ENCODE peak calls at places on chromosome 4, in eight cellular contexts. G, R, F, T, E, Q, D and B are unnamed samples.

GRCh38 chr4:74118600-74119351 is 19.8 kb upstream of the CXCL2 start:
- DNase-seq in G (no peak), F (no peak), D (no peak), T (no peak), R (no peak), E (no peak), Q (no peak), B (no peak)

GRCh38 chr4:130922955-130923354 is 1827.0 kb downstream of the C4orf33 start:
- DNase-seq in Q (no peak), D (no peak), F (no peak), G (no peak), E (no peak), T (no peak), R (no peak), B (no peak)

GRCh38 chr4:172983014-172983413 is 185.6 kb upstream of the GALNT7 start:
- DNase-seq in T (no peak), D (no peak), G (no peak), F (no peak), E (no peak), Q (no peak), R (no peak), B (no peak)

GRCh38 chr4:134215636-134216340 is 14.2 kb upstream of the PABPC4L start:
- DNase-seq in R (no peak), G (no peak), E (no peak), Q (no peak), F (no peak), D (no peak), T (no peak), B (no peak)

GRCh38 chr4:57910151-57910550 is 800.0 kb upstream of the IGFBP7 start:
- DNase-seq in T (no peak), R (no peak), E (no peak), Q (no peak), F (no peak), D (no peak), G (no peak), B (no peak)

GRCh38 chr4:140152760-140153418 is 1.1 kb downstream of the MAML3 start:
- DNase-seq in R (peak; percentile 59), E (peak; percentile 28), Q (peak; percentile 81), F (peak; percentile 71), T (peak; percentile 52), D (peak; percentile 84), G (peak; percentile 76), B (peak; percentile 74)

GRCh38 chr4:84050014-84050413 is 449.1 kb downstream of the NKX6-1 start:
- DNase-seq in Q (peak; percentile 80), T (no peak), E (no peak), D (no peak), G (no peak), R (no peak), F (no peak), B (no peak)

GRCh38 chr4:74546020-74546419 is 101.1 kb downstream of the AREG start:
- DNase-seq in F (no peak), T (no peak), D (no peak), R (no peak), Q (no peak), G (no peak), E (no peak), B (no peak)

GRCh38 chr4:24274401-24275035 is 309.8 kb downstream of the DHX15 start:
- DNase-seq in Q (peak; percentile 18), T (no peak), E (no peak), R (no peak), G (no peak), F (no peak), D (no peak), B (no peak)

GRCh38 chr4:53929311-53929710 is 135.1 kb downstream of the CHIC2 start:
- DNase-seq in D (no peak), G (no peak), Q (no peak), F (no peak), T (no peak), E (no peak), R (no peak), B (no peak)

GRCh38 chr4:168374772-168375523 is 56.4 kb upstream of the DDX60 start:
- DNase-seq in R (no peak), G (no peak), F (no peak), Q (no peak), T (no peak), D (no peak), E (no peak), B (peak; percentile 35)

GRCh38 chr4:176343286-176343685 is 23.5 kb downstream of the SPCS3 start:
- DNase-seq in D (no peak), F (no peak), T (no peak), R (no peak), E (no peak), Q (no peak), G (no peak), B (no peak)

GRCh38 chr4:127143460-127144190 is 489.1 kb upstream of the INTU start:
- DNase-seq in E (no peak), Q (no peak), F (no peak), R (no peak), G (no peak), D (no peak), T (no peak), B (no peak)

GRCh38 chr4:128347175-128347868 is 59.7 kb upstream of the PGRMC2 start:
- DNase-seq in G (no peak), E (no peak), Q (no peak), T (no peak), F (no peak), R (no peak), D (no peak), B (peak; percentile 52)

GRCh38 chr4:5478697-5479096 is 229.7 kb downstream of the EVC2 start:
- DNase-seq in G (no peak), D (peak; percentile 25), F (no peak), R (no peak), Q (peak; percentile 26), T (peak; percentile 13), E (no peak), B (no peak)

GRCh38 chr4:102537280-102537679 is 36.1 kb downstream of the NFKB1 start:
- DNase-seq in F (no peak), R (no peak), E (no peak), D (no peak), Q (no peak), T (no peak), G (no peak), B (no peak)

GRCh38 chr4:150849016-150849415 is 166.1 kb downstream of the LRBA start:
- DNase-seq in E (no peak), D (no peak), R (no peak), F (no peak), T (no peak), Q (no peak), G (no peak), B (no peak)

GRCh38 chr4:25500626-25501318 is 123.7 kb downstream of the ANAPC4 start:
- DNase-seq in Q (no peak), G (no peak), F (no peak), R (no peak), T (no peak), E (no peak), D (no peak), B (no peak)

GRCh38 chr4:186486172-186486571 is 69.2 kb downstream of the MTNR1A start:
- DNase-seq in Q (no peak), T (no peak), R (no peak), D (no peak), E (no peak), G (no peak), F (no peak), B (no peak)

GRCh38 chr4:87317527-87317926 is 5.2 kb downstream of the HSD17B13 start:
- DNase-seq in G (no peak), F (no peak), D (no peak), Q (no peak), T (no peak), E (no peak), R (no peak), B (peak; percentile 86)

GRCh38 chr4:185624248-185624568 is 88.9 kb upstream of the PDLIM3 start:
- DNase-seq in E (no peak), D (no peak), R (no peak), T (no peak), Q (no peak), G (no peak), F (no peak), B (no peak)

GRCh38 chr4:89307446-89308160 is at the start of gene GPRIN3:
- DNase-seq in Q (peak; percentile 88), D (peak; percentile 91), F (peak; percentile 82), R (peak; percentile 62), E (peak; percentile 56), G (peak; percentile 63), T (peak; percentile 50), B (peak; percentile 63)

DNA sequence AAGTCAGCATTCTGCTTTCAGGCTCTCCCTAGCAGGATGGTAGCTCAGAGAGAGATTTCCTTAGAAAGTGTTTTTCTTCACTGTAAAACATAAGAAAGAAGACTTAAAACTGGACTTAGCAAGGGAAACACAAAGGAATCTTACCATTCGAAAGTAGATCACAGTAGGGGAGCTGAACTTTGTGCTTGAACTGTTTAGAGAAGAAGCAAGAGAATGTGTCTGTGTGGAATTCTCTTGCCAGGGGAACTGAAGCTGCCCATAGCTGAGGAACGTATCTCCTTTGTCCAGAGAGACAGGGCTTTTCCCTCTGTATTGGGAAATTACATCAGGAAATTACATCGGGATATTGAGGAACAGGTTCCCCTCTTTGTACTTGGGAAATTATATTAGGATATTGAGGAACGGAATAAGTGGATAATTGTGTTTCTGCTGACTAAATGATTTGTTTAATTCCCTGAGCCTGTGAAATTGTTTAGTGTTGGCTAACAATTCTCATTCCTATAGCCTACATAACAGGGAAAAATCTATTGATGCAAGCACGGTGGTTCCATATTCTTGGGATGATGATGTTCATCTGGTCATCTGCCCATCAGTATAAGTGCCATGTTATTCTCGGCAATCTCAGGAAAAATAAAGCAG is 21.2 kb downstream of the SRD5A3 start:
- DNase-seq in E (no peak), F (no peak), D (no peak), R (no peak), G (no peak), T (no peak), Q (no peak), B (no peak)
- H3K27ac ChIP-seq in E (no peak overlapping the region), F (no peak overlapping the region), D (no peak overlapping the region), R (no peak overlapping the region), G (no peak overlapping the region), T (no peak overlapping the region), Q (peak overlapping the region; percentile 34), B (no peak overlapping the region)

GRCh38 chr4:55083771-55084170 is 41.6 kb downstream of the KDR start:
- DNase-seq in R (no peak), T (no peak), D (no peak), Q (no peak), E (no peak), G (no peak), F (no peak), B (no peak)
- H3K36me3 ChIP-seq in R (peaks cover 83% of the 10 kb centered on the region), T (peaks cover 3% of the 10 kb centered on the region), D (peaks cover 12% of the 10 kb centered on the region), Q (no peaks in the 10 kb centered on the region), E (no peaks in the 10 kb centered on the region), G (peaks cover 10% of the 10 kb centered on the region), F (no peaks in the 10 kb centered on the region), B (no peaks in the 10 kb centered on the region)

DNA sequence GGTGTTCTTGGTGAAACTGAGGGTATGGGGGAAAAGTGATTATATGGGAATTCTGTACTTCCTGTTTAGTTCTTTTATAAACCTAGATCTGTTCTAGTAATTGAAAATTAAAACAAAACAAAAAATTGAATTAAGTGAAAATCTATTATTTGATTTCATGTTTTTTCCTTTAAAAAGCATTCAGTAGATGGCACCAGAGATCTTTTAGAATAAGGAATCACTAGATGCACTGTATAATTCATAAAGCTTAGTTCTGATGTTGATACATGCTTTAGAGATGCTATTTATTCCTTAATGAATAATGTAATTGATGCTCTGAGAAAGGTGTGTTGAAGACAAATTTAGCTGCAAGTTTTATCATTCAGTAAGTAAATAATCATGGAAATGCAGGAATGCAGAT is 87.3 kb downstream of the LCORL start:
- DNase-seq in E (no peak), F (no peak), D (no peak), G (no peak), T (no peak), Q (no peak), R (no peak), B (no peak)
- TF ChIP-seq CTCF in E (no peak), F (peak; percentile 30), D (no peak), G (no peak), T (no peak), Q (no peak), R (peak; percentile 11), B (no peak)

GRCh38 chr4:174521800-174522182 is 497 bp downstream of the HPGD start:
- DNase-seq in T (peak; percentile 30), F (no peak), R (peak; percentile 3), Q (peak; percentile 71), G (peak; percentile 52), E (no peak), D (peak; percentile 68), B (peak; percentile 16)
- H3K27ac ChIP-seq in T (peak overlapping the region; percentile 83), F (peak overlapping the region; percentile 93), R (no peak overlapping the region), Q (no peak overlapping the region), G (no peak overlapping the region), E (peak overlapping the region; percentile 47), D (peak overlapping the region; percentile 83), B (no peak overlapping the region)